ENCODE peak calls at places on chromosomes 6 and 20, in six cellular contexts. E is mesendoderm; U is stimulated activated naive CD4-positive, alpha-beta T cell treated with Interleukin-2 at 50 U/mL for 16 hours; C is T-helper 2 cell; D is tibial artery; H is activated gamma-delta T cell. B is an unnamed sample.

GRCh38 chr6:41228088-41228487 is at the start of gene TREML4:
- DNase-seq in H (no peak), C (no peak), E (no peak), U (no peak), D (no peak), B (no peak)

GRCh38 chr6:1264619-1265445 is 47.1 kb upstream of the FOXQ1 start:
- DNase-seq in D (no peak), H (no peak), E (no peak), U (no peak), C (no peak), B (no peak)

GRCh38 chr6:158816329-158816728 is 2.8 kb downstream of the EZR start:
- DNase-seq in H (no peak), E (peak), U (peak), C (no peak), D (no peak), B (no peak)

GRCh38 chr6:134425521-134426316 is 107.8 kb upstream of the SGK1 start:
- DNase-seq in U (no peak), E (no peak), D (no peak), H (no peak), C (no peak), B (no peak)

GRCh38 chr6:5732496-5732895 is 274.2 kb downstream of the NRN1 start:
- DNase-seq in H (no peak), E (no peak), U (no peak), D (peak), C (no peak), B (no peak)

GRCh38 chr6:19824058-19824807 is 12.9 kb upstream of the ID4 start:
- DNase-seq in H (no peak), U (no peak), C (no peak), D (no peak), E (no peak), B (no peak)

GRCh38 chr6:150144294-150144868 is 1.5 kb downstream of the PPP1R14C start:
- DNase-seq in E (no peak), C (no peak), D (no peak), U (no peak), H (no peak), B (no peak)

GRCh38 chr20:25077610-25078169 is 4.3 kb downstream of the VSX1 start:
- DNase-seq in U (no peak), D (peak), E (no peak), H (no peak), C (no peak), B (peak)

GRCh38 chr6:135438907-135439535 is 58.5 kb downstream of the AHI1 start:
- DNase-seq in D (no peak), C (no peak), U (no peak), H (no peak), E (peak), B (no peak)

GRCh38 chr6:158812611-158813010 is 6.6 kb downstream of the EZR start:
- DNase-seq in H (no peak), U (no peak), C (no peak), D (no peak), E (no peak), B (no peak)

GRCh38 chr20:44719841-44720240 is 4.7 kb downstream of the CCN5 start:
- DNase-seq in C (no peak), D (no peak), E (no peak), H (no peak), U (no peak), B (peak)

GRCh38 chr6:72954736-72955135 is 270.6 kb downstream of the KHDC1L start:
- DNase-seq in U (no peak), E (no peak), C (no peak), H (no peak), D (no peak), B (no peak)

GRCh38 chr20:63567132-63567381 is 7.0 kb downstream of the HELZ2 start:
- DNase-seq in C (no peak), E (no peak), H (no peak), U (no peak), D (no peak), B (no peak)

GRCh38 chr6:42366011-42366705 is 85.6 kb downstream of the TRERF1 start:
- DNase-seq in E (no peak), D (no peak), C (no peak), H (no peak), U (no peak), B (no peak)